ENCODE peak calls at places on chromosomes 6 and 20, in six cellular contexts. One of them, this sample, is unnamed.

GRCh38 chr6:109526905-109527628 is 44.0 kb upstream of the ZBTB24 start:
- DNase-seq in glutamatergic neuron: peak
- DNase-seq in Caki2: peak
- DNase-seq in NCI-H460: peak
- DNase-seq in endothelial cell: peak
- DNase-seq in HS-5: peak
- DNase-seq in this sample: peak

GRCh38 chr6:97653076-97653475 is 370.1 kb upstream of the MMS22L start:
- DNase-seq in NCI-H460: no peak
- DNase-seq in Caki2: no peak
- DNase-seq in HS-5: no peak
- DNase-seq in endothelial cell: no peak
- DNase-seq in glutamatergic neuron: no peak
- DNase-seq in this sample: no peak

GRCh38 chr6:122726649-122727048 is 52.9 kb upstream of the FABP7 start:
- DNase-seq in NCI-H460: peak
- DNase-seq in endothelial cell: peak
- DNase-seq in glutamatergic neuron: no peak
- DNase-seq in Caki2: peak
- DNase-seq in HS-5: no peak
- DNase-seq in this sample: no peak

GRCh38 chr6:134642217-134642616 is 307.7 kb downstream of the ALDH8A1 start:
- DNase-seq in endothelial cell: no peak
- DNase-seq in NCI-H460: no peak
- DNase-seq in glutamatergic neuron: no peak
- DNase-seq in Caki2: peak
- DNase-seq in HS-5: no peak
- DNase-seq in this sample: peak

GRCh38 chr20:41862023-41862422 is 243.8 kb upstream of the CHD6 start:
- DNase-seq in HS-5: no peak
- DNase-seq in glutamatergic neuron: no peak
- DNase-seq in NCI-H460: no peak
- DNase-seq in Caki2: no peak
- DNase-seq in endothelial cell: no peak
- DNase-seq in this sample: no peak

GRCh38 chr6:43992783-43993505 is 134.3 kb downstream of the MRPL14 start:
- DNase-seq in endothelial cell: no peak
- DNase-seq in Caki2: peak
- DNase-seq in NCI-H460: no peak
- DNase-seq in glutamatergic neuron: no peak
- DNase-seq in HS-5: no peak
- DNase-seq in this sample: no peak

GRCh38 chr6:11848252-11848651 is 69.6 kb upstream of the ADTRP start:
- DNase-seq in Caki2: no peak
- DNase-seq in HS-5: no peak
- DNase-seq in glutamatergic neuron: no peak
- DNase-seq in endothelial cell: no peak
- DNase-seq in NCI-H460: no peak
- DNase-seq in this sample: no peak

GRCh38 chr20:34058831-34059230 is 53.2 kb downstream of the EIF2S2 start:
- DNase-seq in glutamatergic neuron: no peak
- DNase-seq in NCI-H460: no peak
- DNase-seq in Caki2: peak
- DNase-seq in HS-5: no peak
- DNase-seq in endothelial cell: no peak
- DNase-seq in this sample: no peak

GRCh38 chr6:169803816-169804340 is 52.5 kb downstream of the ERMARD start:
- DNase-seq in endothelial cell: no peak
- DNase-seq in Caki2: no peak
- DNase-seq in HS-5: no peak
- DNase-seq in glutamatergic neuron: no peak
- DNase-seq in NCI-H460: no peak
- DNase-seq in this sample: no peak

GRCh38 chr6:46175446-46175845 is 4.7 kb upstream of the ENPP5 start:
- DNase-seq in glutamatergic neuron: no peak
- DNase-seq in endothelial cell: no peak
- DNase-seq in Caki2: no peak
- DNase-seq in HS-5: no peak
- DNase-seq in NCI-H460: no peak
- DNase-seq in this sample: no peak

GRCh38 chr20:33576432-33576883 is 85.7 kb upstream of the C20orf144 start:
- DNase-seq in endothelial cell: no peak
- DNase-seq in Caki2: no peak
- DNase-seq in NCI-H460: no peak
- DNase-seq in HS-5: no peak
- DNase-seq in glutamatergic neuron: peak
- DNase-seq in this sample: no peak

GRCh38 chr6:5081955-5082354 is 3.2 kb upstream of the PPP1R3G start:
- DNase-seq in HS-5: no peak
- DNase-seq in Caki2: no peak
- DNase-seq in NCI-H460: no peak
- DNase-seq in endothelial cell: no peak
- DNase-seq in glutamatergic neuron: no peak
- DNase-seq in this sample: no peak

GRCh38 chr6:35304299-35304698 is 6.7 kb downstream of the DEF6 start:
- DNase-seq in NCI-H460: no peak
- DNase-seq in HS-5: no peak
- DNase-seq in endothelial cell: no peak
- DNase-seq in Caki2: no peak
- DNase-seq in glutamatergic neuron: no peak
- DNase-seq in this sample: no peak

GRCh38 chr6:21636876-21637275 is 43.3 kb downstream of the SOX4 start:
- DNase-seq in NCI-H460: no peak
- DNase-seq in HS-5: no peak
- DNase-seq in glutamatergic neuron: no peak
- DNase-seq in Caki2: no peak
- DNase-seq in endothelial cell: no peak
- DNase-seq in this sample: no peak

GRCh38 chr6:135270676-135271536 is 89.8 kb downstream of the MYB start:
- DNase-seq in endothelial cell: no peak
- DNase-seq in Caki2: no peak
- DNase-seq in glutamatergic neuron: no peak
- DNase-seq in HS-5: no peak
- DNase-seq in NCI-H460: no peak
- DNase-seq in this sample: peak

GRCh38 chr6:133594551-133594950 is 294.4 kb upstream of the TCF21 start:
- DNase-seq in Caki2: no peak
- DNase-seq in NCI-H460: no peak
- DNase-seq in endothelial cell: no peak
- DNase-seq in glutamatergic neuron: no peak
- DNase-seq in HS-5: no peak
- DNase-seq in this sample: no peak

GRCh38 chr6:140540743-140541142 is 1166.3 kb upstream of the CITED2 start:
- DNase-seq in Caki2: no peak
- DNase-seq in NCI-H460: no peak
- DNase-seq in endothelial cell: no peak
- DNase-seq in HS-5: no peak
- DNase-seq in glutamatergic neuron: no peak
- DNase-seq in this sample: no peak

GRCh38 chr6:116271309-116271708 is 8.4 kb downstream of the TSPYL1 start:
- DNase-seq in endothelial cell: no peak
- DNase-seq in Caki2: no peak
- DNase-seq in glutamatergic neuron: no peak
- DNase-seq in NCI-H460: no peak
- DNase-seq in HS-5: no peak
- DNase-seq in this sample: no peak

GRCh38 chr20:22944936-22945335 is 90.2 kb upstream of the SSTR4 start:
- DNase-seq in glutamatergic neuron: no peak
- DNase-seq in Caki2: no peak
- DNase-seq in endothelial cell: no peak
- DNase-seq in NCI-H460: no peak
- DNase-seq in HS-5: no peak
- DNase-seq in this sample: no peak

GRCh38 chr20:5668529-5668868 is 81.7 kb upstream of the SHLD1 start:
- DNase-seq in HS-5: no peak
- DNase-seq in endothelial cell: no peak
- DNase-seq in glutamatergic neuron: no peak
- DNase-seq in NCI-H460: no peak
- DNase-seq in Caki2: no peak
- DNase-seq in this sample: no peak

GRCh38 chr20:41748756-41749582 is 130.8 kb upstream of the CHD6 start:
- DNase-seq in NCI-H460: no peak
- DNase-seq in HS-5: no peak
- DNase-seq in endothelial cell: no peak
- DNase-seq in Caki2: no peak
- DNase-seq in glutamatergic neuron: no peak
- DNase-seq in this sample: no peak

GRCh38 chr6:117195728-117196127 is 69.6 kb upstream of the VGLL2 start:
- DNase-seq in glutamatergic neuron: no peak
- DNase-seq in endothelial cell: no peak
- DNase-seq in HS-5: no peak
- DNase-seq in NCI-H460: no peak
- DNase-seq in Caki2: no peak
- DNase-seq in this sample: no peak